ENCODE peak calls at places on chromosomes 13 and 19, in nine cellular contexts. P, Y, H, O, Z, V, L, E and I are unnamed samples.

GRCh38 chr19:18119243-18120105 is 21.9 kb downstream of the MAST3 start:
- DNase-seq in O (no peak), Z (no peak), L (no peak), V (no peak), Y (no peak), P (no peak), E (no peak), H (no peak), I (no peak)

GRCh38 chr19:11421607-11422098 is 2.5 kb upstream of the RGL3 start:
- DNase-seq in H (no peak), Y (no peak), L (peak; percentile 80), V (no peak), P (no peak), E (no peak), O (no peak), Z (peak; percentile 25), I (no peak)

GRCh38 chr19:3075605-3076431 is 13.5 kb upstream of the TLE5 start:
- DNase-seq in O (peak; percentile 31), E (peak; percentile 74), L (peak; percentile 79), H (peak; percentile 68), Z (peak; percentile 65), V (no peak), Y (no peak), P (no peak), I (no peak)

GRCh38 chr19:13428352-13428751 is 77.9 kb downstream of the CACNA1A start:
- DNase-seq in E (peak; percentile 9), V (no peak), L (no peak), H (no peak), Z (peak; percentile 39), P (no peak), O (no peak), Y (peak; percentile 9), I (no peak)

GRCh38 chr19:1131718-1132552 is 28.1 kb downstream of the GPX4 start:
- DNase-seq in H (no peak), L (peak; percentile 94), Z (peak; percentile 92), V (peak; percentile 51), E (peak; percentile 90), P (peak; percentile 26), Y (peak; percentile 84), O (no peak), I (no peak)

GRCh38 chr13:101977475-101977874 is 424.4 kb downstream of the FGF14 start:
- DNase-seq in L (no peak), O (no peak), E (no peak), H (peak; percentile 6), P (no peak), Y (no peak), Z (no peak), V (no peak), I (no peak)

GRCh38 chr19:543912-544608 is at the start of gene GZMM:
- DNase-seq in Z (no peak), O (no peak), E (peak; percentile 10), L (peak; percentile 72), H (no peak), P (no peak), V (no peak), Y (no peak), I (no peak)

GRCh38 chr19:3108775-3109174 is 14.6 kb downstream of the GNA11 start:
- DNase-seq in L (no peak), E (peak; percentile 75), P (no peak), H (peak; percentile 39), O (no peak), V (peak; percentile 56), Z (peak; percentile 69), Y (peak; percentile 53), I (peak; percentile 48)

GRCh38 chr13:98478134-98479129 is 98.5 kb downstream of the STK24 start:
- DNase-seq in Z (peak; percentile 76), Y (peak; percentile 26), O (no peak), E (no peak), H (no peak), L (no peak), V (peak; percentile 57), P (no peak), I (peak; percentile 66)

GRCh38 chr19:8569066-8569761 is 8.0 kb downstream of the MYO1F start:
- DNase-seq in P (no peak), O (no peak), Z (peak; percentile 92), Y (peak; percentile 92), L (peak; percentile 70), V (no peak), E (peak; percentile 88), H (no peak), I (peak; percentile 96)

GRCh38 chr19:10085641-10086031 is 481 bp upstream of the SHFL start:
- DNase-seq in Z (no peak), O (no peak), P (no peak), L (no peak), V (no peak), Y (no peak), E (no peak), H (no peak), I (no peak)

GRCh38 chr19:5352229-5352763 is 11.7 kb upstream of the PTPRS start:
- DNase-seq in E (no peak), Z (peak; percentile 56), V (no peak), P (no peak), Y (no peak), H (no peak), L (no peak), O (no peak), I (no peak)

GRCh38 chr19:33404506-33404905 is 31.0 kb downstream of the CEBPG start:
- DNase-seq in L (peak; percentile 24), V (no peak), P (no peak), H (no peak), E (no peak), Z (no peak), Y (no peak), O (no peak), I (no peak)

GRCh38 chr13:48902421-48902820 is 73.3 kb upstream of the FNDC3A start:
- DNase-seq in L (no peak), H (no peak), Y (peak; percentile 46), Z (no peak), V (peak; percentile 26), E (peak; percentile 10), P (no peak), O (no peak), I (no peak)

GRCh38 chr19:8069116-8069973 is 16.8 kb downstream of the CCL25 start:
- DNase-seq in V (no peak), O (no peak), Z (no peak), L (no peak), P (no peak), E (no peak), H (no peak), Y (peak; percentile 2), I (no peak)

GRCh38 chr13:95784161-95784880 is 107.4 kb downstream of the DNAJC3 start:
- DNase-seq in O (no peak), V (no peak), H (no peak), Z (peak; percentile 24), E (peak; percentile 45), L (no peak), P (no peak), Y (peak; percentile 89), I (peak; percentile 76)

GRCh38 chr19:15759962-15760565 is 22.3 kb downstream of the OR10H3 start:
- DNase-seq in Y (no peak), L (no peak), H (no peak), V (no peak), Z (peak; percentile 70), E (no peak), O (no peak), P (no peak), I (no peak)